ENCODE peak calls at places on chromosomes 7 and 10, in eight cellular contexts. H is RPMI7951; J is kidney glomerular epithelial cell; I is ELR; M is HEK293T; U is T-helper 1 cell; D is CD4-positive, CD25-positive, alpha-beta regulatory T cell; A is mesenteric fat pad. T is an unnamed sample.

GRCh38 chr7:129773871-129774270 is 162.4 kb downstream of the NRF1 start:
- DNase-seq in H (no peak), J (no peak), I (no peak), M (no peak), U (no peak), D (no peak), A (no peak), T (no peak)

GRCh38 chr7:6409091-6409490 is 38.7 kb downstream of the DAGLB start:
- DNase-seq in H (no peak), J (no peak), I (no peak), M (no peak), U (no peak), D (no peak), A (no peak), T (no peak)

GRCh38 chr10:108523016-108523415 is 1358.5 kb upstream of the SORCS1 start:
- DNase-seq in H (no peak), J (peak), I (peak), M (no peak), U (no peak), D (no peak), A (no peak), T (no peak)

GRCh38 chr10:103578782-103579382 is 85.4 kb downstream of the NEURL1 start:
- DNase-seq in H (no peak), J (no peak), I (no peak), M (no peak), U (no peak), D (no peak), A (no peak), T (no peak)

GRCh38 chr7:157839672-157840167 is 502.9 kb downstream of the DNAJB6 start:
- DNase-seq in H (no peak), J (no peak), I (no peak), M (no peak), U (no peak), D (no peak), A (no peak), T (no peak)

GRCh38 chr7:74479961-74480829 is 26.5 kb downstream of the GTF2IRD1 start:
- DNase-seq in H (peak), J (peak), I (peak), M (no peak), U (no peak), D (no peak), A (peak), T (no peak)

GRCh38 chr10:71697938-71698709 is 21.5 kb downstream of the C10orf105 start:
- DNase-seq in H (no peak), J (no peak), I (no peak), M (no peak), U (no peak), D (no peak), A (no peak), T (peak)

GRCh38 chr10:89296227-89296648 is 5.6 kb upstream of the IFIT2 start:
- DNase-seq in H (no peak), J (no peak), I (no peak), M (no peak), U (no peak), D (no peak), A (no peak), T (no peak)

GRCh38 chr7:94972296-94972695 is 64.9 kb downstream of the PPP1R9A start:
- DNase-seq in H (no peak), J (peak), I (no peak), M (no peak), U (no peak), D (no peak), A (no peak), T (no peak)

GRCh38 chr7:28865494-28866257 is 92.5 kb downstream of the TRIL start:
- DNase-seq in H (peak), J (no peak), I (no peak), M (no peak), U (no peak), D (no peak), A (no peak), T (no peak)

GRCh38 chr10:79345241-79346011 is 1.8 kb upstream of the PPIF start:
- DNase-seq in H (no peak), J (no peak), I (no peak), M (no peak), U (no peak), D (no peak), A (peak), T (no peak)

T was measured in immature natural killer cell.